ENCODE peak calls at places on chromosomes 13 and 19, in five cellular contexts. R is COR-L47, N is brain microvascular endothelial cell, I is epithelial cell of esophagus, Z is NCI-H345. S is an unnamed sample.

GRCh38 chr13:41533266-41533665 is 75.9 kb downstream of the RGCC start:
- DNase-seq in R (no peak), N (no peak), Z (no peak), I (no peak), S (no peak)

GRCh38 chr13:27921961-27922910 is 2.4 kb downstream of the PDX1 start:
- DNase-seq in N (no peak), R (no peak), Z (no peak), I (no peak), S (no peak)

GRCh38 chr19:3224346-3225325 is at the start of gene CELF5:
- DNase-seq in Z (peak), I (peak), N (no peak), R (peak), S (peak)

GRCh38 chr19:20365146-20365545 is 198.1 kb downstream of the ZNF486 start:
- DNase-seq in N (no peak), Z (no peak), R (no peak), I (no peak), S (no peak)

GRCh38 chr13:40406405-40407138 is 259.9 kb downstream of the FOXO1 start:
- DNase-seq in I (peak), Z (no peak), N (peak), R (no peak), S (peak)

GRCh38 chr19:39156230-39156890 is 30.8 kb downstream of the PAK4 start:
- DNase-seq in Z (no peak), N (peak), R (no peak), I (peak), S (no peak)

GRCh38 chr19:47760632-47760999 is 15.3 kb downstream of the NOP53 start:
- DNase-seq in Z (no peak), R (no peak), I (no peak), N (no peak), S (no peak)

GRCh38 chr13:76773695-76774094 is 112.5 kb downstream of the KCTD12 start:
- DNase-seq in R (no peak), I (no peak), N (no peak), Z (no peak), S (no peak)

GRCh38 chr13:99406799-99407201 is 94.5 kb upstream of the TM9SF2 start:
- DNase-seq in N (no peak), R (no peak), Z (no peak), I (no peak), S (no peak)

GRCh38 chr19:4976412-4977298 is 7.7 kb downstream of the KDM4B start:
- DNase-seq in I (peak), R (no peak), Z (no peak), N (no peak), S (peak)

GRCh38 chr13:108407495-108407894 is 138.0 kb downstream of the TNFSF13B start:
- DNase-seq in I (no peak), Z (no peak), N (no peak), R (no peak), S (no peak)

GRCh38 chr13:33235078-33235477 is 50.5 kb downstream of the STARD13 start:
- DNase-seq in Z (no peak), R (no peak), I (no peak), N (peak), S (peak)

GRCh38 chr19:34201133-34201532 is 28.8 kb downstream of the LSM14A start:
- DNase-seq in N (no peak), R (no peak), I (no peak), Z (no peak), S (no peak)

S was measured in dermis blood vessel endothelial cell.